ENCODE peak calls at places on chromosomes 11 and 22, in nine cellular contexts. Q is right cardiac atrium, K is mesenchymal stem cell, I is fibroblast of pulmonary artery, D is HFF-Myc, M is kidney, Y is heart left ventricle, J is fibroblast of villous mesenchyme, N is HAP-1. Z is an unnamed sample.

GRCh38 chr22:23401910-23402274 is 178.2 kb downstream of the IGLL1 start:
- DNase-seq in I (no peak), Y (no peak), J (no peak), K (no peak), Q (no peak), M (peak), N (no peak), D (no peak), Z (peak)

GRCh38 chr11:86279713-86280112 is 22.3 kb upstream of the HIKESHI start:
- DNase-seq in N (no peak), Q (no peak), D (no peak), J (no peak), K (no peak), M (no peak), I (no peak), Y (no peak), Z (no peak)

GRCh38 chr11:33802414-33802950 is 28.2 kb upstream of the FBXO3 start:
- DNase-seq in I (peak), Q (peak), Y (peak), J (peak), M (peak), K (peak), N (peak), D (peak), Z (peak)

GRCh38 chr22:25853902-25854301 is 111.9 kb downstream of the MYO18B start:
- DNase-seq in Q (no peak), I (no peak), N (peak), M (no peak), J (no peak), Y (no peak), D (no peak), K (no peak), Z (peak)

GRCh38 chr11:46039990-46040389 is 81.3 kb downstream of the PHF21A start:
- DNase-seq in N (no peak), Q (no peak), I (peak), M (no peak), J (peak), D (no peak), K (no peak), Y (no peak), Z (no peak)

GRCh38 chr22:44357962-44358553 is 45.3 kb upstream of the SHISAL1 start:
- DNase-seq in Y (peak), J (peak), Q (peak), K (peak), M (peak), D (no peak), I (peak), N (no peak), Z (no peak)

GRCh38 chr11:77770629-77771028 is 49.9 kb downstream of the RSF1 start:
- DNase-seq in K (no peak), I (no peak), N (no peak), M (no peak), Q (no peak), J (no peak), Y (no peak), D (no peak), Z (no peak)

GRCh38 chr11:22829231-22830081 is at the start of gene SVIP:
- DNase-seq in I (peak), K (peak), D (peak), M (peak), J (peak), Y (peak), N (peak), Q (peak), Z (peak)

GRCh38 chr11:91804057-91804456 is 420.6 kb upstream of the FAT3 start:
- DNase-seq in D (no peak), M (no peak), K (peak), Q (no peak), I (peak), Y (no peak), N (peak), J (no peak), Z (no peak)

GRCh38 chr11:16804104-16804947 is 65.9 kb downstream of the C11orf58 start:
- DNase-seq in I (peak), Y (no peak), D (no peak), N (no peak), M (no peak), Q (no peak), J (peak), K (no peak), Z (no peak)

GRCh38 chr11:36868380-36868779 is 270.3 kb upstream of the RAG2 start:
- DNase-seq in Q (no peak), N (no peak), D (no peak), M (no peak), J (no peak), I (no peak), Y (no peak), K (no peak), Z (no peak)

GRCh38 chr22:20805972-20806471 is 32.1 kb downstream of the SERPIND1 start:
- DNase-seq in J (peak), Q (no peak), Y (no peak), I (peak), K (peak), N (no peak), M (no peak), D (peak), Z (no peak)

GRCh38 chr11:47964546-47964945 is 15.8 kb upstream of the PTPRJ start:
- DNase-seq in Y (no peak), M (no peak), N (no peak), D (no peak), Q (no peak), K (no peak), I (no peak), J (no peak), Z (no peak)

GRCh38 chr22:42270178-42270511 is 308 bp downstream of the TCF20 start:
- DNase-seq in D (no peak), M (no peak), K (peak), N (no peak), Q (no peak), I (no peak), J (peak), Y (no peak), Z (peak)

GRCh38 chr22:43272301-43272700 is 70.9 kb downstream of the SCUBE1 start:
- DNase-seq in D (no peak), Q (no peak), J (peak), I (no peak), Y (no peak), M (no peak), K (no peak), N (no peak), Z (no peak)

GRCh38 chr11:34565417-34566208 is 52.0 kb upstream of the ELF5 start:
- DNase-seq in D (no peak), Q (no peak), K (no peak), M (no peak), I (no peak), J (no peak), N (peak), Y (no peak), Z (no peak)

GRCh38 chr22:44384563-44384940 is 71.8 kb upstream of the SHISAL1 start:
- DNase-seq in D (no peak), N (no peak), Q (no peak), K (no peak), Y (peak), I (no peak), J (no peak), M (peak), Z (no peak)

GRCh38 chr11:69645801-69646492 is 5.0 kb downstream of the CCND1 start:
- DNase-seq in Q (no peak), J (no peak), I (no peak), Y (no peak), M (peak), K (no peak), N (no peak), D (no peak), Z (peak)

GRCh38 chr22:48890693-48891554 is 936.7 kb downstream of the BRD1 start:
- DNase-seq in N (no peak), I (no peak), D (no peak), J (no peak), M (no peak), K (no peak), Y (no peak), Q (no peak), Z (no peak)

GRCh38 chr11:96254087-96254486 is 88.9 kb downstream of the MAML2 start:
- DNase-seq in D (no peak), Q (peak), K (peak), M (no peak), N (no peak), Y (peak), I (peak), J (peak), Z (no peak)

GRCh38 chr11:66020618-66021357 is 5.5 kb downstream of the CATSPER1 start:
- DNase-seq in M (no peak), K (peak), Y (no peak), D (no peak), J (peak), I (peak), Q (no peak), N (no peak), Z (no peak)

GRCh38 chr11:66020212-66020611 is 6.1 kb downstream of the CATSPER1 start:
- DNase-seq in Y (no peak), K (no peak), M (no peak), J (no peak), I (no peak), Q (no peak), N (no peak), D (no peak), Z (no peak)

GRCh38 chr11:66017354-66017753 is 5.5 kb downstream of the CST6 start:
- DNase-seq in Y (no peak), Q (no peak), D (no peak), M (peak), K (no peak), I (no peak), J (no peak), N (no peak), Z (no peak)

GRCh38 chr11:66026017-66026529 is at the start of gene CATSPER1:
- DNase-seq in D (no peak), Q (no peak), J (no peak), I (no peak), K (no peak), Y (no peak), N (no peak), M (peak), Z (no peak)

GRCh38 chr11:66022401-66023185 is 3.7 kb downstream of the CATSPER1 start:
- DNase-seq in N (peak), M (peak), Q (peak), D (no peak), K (peak), I (peak), J (peak), Y (peak), Z (peak)
- H3K4me3 ChIP-seq in N (peak), M (no peak), Q (no peak), D (no peak), K (no peak), I (no peak), J (no peak), Y (peak), Z (no peak)

GRCh38 chr11:115678942-115679341 is 174.7 kb upstream of the CADM1 start:
- DNase-seq in I (no peak), M (no peak), N (no peak), Q (no peak), J (no peak), D (no peak), Y (peak), K (no peak), Z (peak)
- H3K4me3 ChIP-seq in I (no peak), M (no peak), N (no peak), Q (no peak), J (no peak), D (no peak), Y (no peak), K (no peak), Z (no peak)

GRCh38 chr22:36662981-36663380 is 40.6 kb downstream of the CACNG2 start:
- DNase-seq in K (no peak), M (no peak), J (no peak), I (no peak), D (no peak), Y (no peak), Q (no peak), N (no peak), Z (no peak)

GRCh38 chr22:36658900-36659299 is 44.7 kb downstream of the CACNG2 start:
- DNase-seq in I (no peak), J (no peak), Y (no peak), N (no peak), Q (no peak), D (no peak), K (no peak), M (no peak), Z (no peak)

GRCh38 chr22:36660931-36661330 is 42.6 kb downstream of the CACNG2 start:
- DNase-seq in D (no peak), Y (no peak), N (no peak), Q (no peak), J (no peak), I (no peak), K (no peak), M (no peak), Z (no peak)

GRCh38 chr22:36659762-36660509 is 43.6 kb downstream of the CACNG2 start:
- DNase-seq in M (peak), J (peak), N (no peak), K (peak), Y (peak), D (peak), I (peak), Q (peak), Z (no peak)

DNA sequence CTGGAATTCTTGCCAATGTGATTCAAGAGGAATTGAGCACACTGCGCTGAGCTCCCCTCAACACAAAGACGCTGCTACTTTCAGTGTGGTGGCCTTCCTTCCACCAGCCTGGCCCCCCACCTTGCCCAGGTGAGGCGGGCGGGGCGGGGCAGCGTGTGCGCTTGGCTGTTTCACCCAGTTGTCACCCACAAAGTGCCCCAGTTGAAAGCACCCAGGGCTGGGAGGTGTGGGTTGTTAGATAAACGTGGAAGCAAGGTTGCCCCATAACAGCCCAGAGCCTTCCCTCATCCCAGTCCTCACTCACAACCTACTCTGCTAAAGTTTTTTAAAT is 43.1 kb downstream of the CACNG2 start:
- DNase-seq in Y (no peak), I (no peak), J (no peak), N (no peak), M (no peak), D (no peak), K (no peak), Q (no peak), Z (no peak)
- H3K4me3 ChIP-seq in Y (no peak), I (no peak), J (no peak), N (no peak), M (no peak), D (no peak), K (no peak), Q (no peak), Z (no peak)

GRCh38 chr22:32850591-32851517 is 49.3 kb downstream of the TIMP3 start:
- DNase-seq in Y (peak), J (peak), Q (peak), K (peak), D (no peak), I (peak), N (no peak), M (no peak), Z (no peak)

GRCh38 chr22:32853662-32854061 is 52.2 kb downstream of the TIMP3 start:
- DNase-seq in K (no peak), J (peak), D (no peak), Q (no peak), Y (no peak), M (no peak), I (no peak), N (no peak), Z (no peak)

GRCh38 chr22:32854351-32854804 is 52.9 kb downstream of the TIMP3 start:
- DNase-seq in I (no peak), M (no peak), K (peak), Y (peak), J (peak), N (no peak), D (no peak), Q (peak), Z (no peak)

GRCh38 chr22:32850157-32850556 is 48.7 kb downstream of the TIMP3 start:
- DNase-seq in D (no peak), Q (no peak), I (no peak), M (no peak), J (peak), Y (no peak), N (no peak), K (peak), Z (no peak)

GRCh38 chr22:32852346-32853251 is 51.1 kb downstream of the TIMP3 start:
- DNase-seq in D (no peak), N (no peak), I (peak), Y (peak), K (peak), J (peak), M (peak), Q (peak), Z (no peak)
- H3K4me3 ChIP-seq in D (no peak), N (no peak), I (no peak), Y (no peak), K (no peak), J (no peak), M (no peak), Q (no peak), Z (no peak)

DNA sequence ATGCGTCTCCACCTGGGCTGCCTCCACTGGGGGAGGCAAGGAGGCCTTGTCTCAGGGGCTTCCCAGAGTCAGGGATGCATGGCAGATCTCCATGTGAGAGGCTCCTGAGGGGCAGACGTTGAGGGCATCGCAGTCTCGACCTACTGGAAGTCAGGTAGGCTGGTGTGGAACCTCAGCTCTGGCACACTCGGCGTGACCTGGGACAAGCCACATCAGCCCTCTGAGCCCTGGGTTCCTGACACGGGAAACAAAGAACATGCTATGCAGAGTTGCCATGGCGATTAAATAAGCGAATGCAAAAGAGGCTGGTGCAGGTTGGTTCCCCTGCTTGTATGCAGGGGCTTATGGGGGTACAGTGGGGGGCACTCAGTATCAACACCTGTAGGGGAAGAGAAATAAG is 442.5 kb downstream of the MIAT start:
- DNase-seq in D (no peak), Y (no peak), J (no peak), M (no peak), I (no peak), N (no peak), Q (no peak), K (no peak), Z (no peak)
- H3K4me3 ChIP-seq in D (no peak), Y (no peak), J (no peak), M (no peak), I (no peak), N (no peak), Q (no peak), K (no peak), Z (no peak)

Z was measured in Caco-2.